ENCODE peak calls at places on chromosomes 2 and 18, in nine cellular contexts. D, E, A, Z, S, F, C, K and M are unnamed samples.

GRCh38 chr2:131034122-131035051 is 58.9 kb downstream of the FAM168B start:
- DNase-seq in A (peak), F (no peak), S (no peak), C (peak), D (peak), Z (peak), K (no peak), E (no peak), M (peak)

GRCh38 chr2:43370705-43371104 is 144.3 kb upstream of the ZFP36L2 start:
- DNase-seq in S (no peak), C (no peak), F (no peak), E (no peak), Z (no peak), K (no peak), A (no peak), D (peak), M (no peak)

GRCh38 chr2:149161481-149162225 is 123.2 kb downstream of the LYPD6B start:
- DNase-seq in S (no peak), C (no peak), F (no peak), D (no peak), A (no peak), Z (no peak), E (no peak), K (no peak), M (no peak)

GRCh38 chr18:60873708-60874107 is 459.5 kb upstream of the CDH20 start:
- DNase-seq in C (no peak), F (no peak), A (no peak), K (no peak), S (no peak), D (peak), Z (no peak), E (no peak), M (no peak)

GRCh38 chr2:9179572-9180201 is 26.9 kb upstream of the ASAP2 start:
- DNase-seq in Z (peak), D (peak), E (no peak), F (no peak), C (no peak), K (peak), A (no peak), S (no peak), M (peak)

GRCh38 chr2:15880226-15881119 is 59.9 kb upstream of the MYCN start:
- DNase-seq in S (no peak), A (no peak), C (no peak), Z (no peak), K (no peak), E (no peak), D (no peak), F (no peak), M (no peak)

GRCh38 chr2:26530696-26531095 is 52.8 kb upstream of the OTOF start:
- DNase-seq in Z (peak), K (no peak), S (no peak), F (no peak), A (no peak), D (peak), C (no peak), E (no peak), M (no peak)

GRCh38 chr2:143694335-143694734 is 565.1 kb downstream of the ARHGAP15 start:
- DNase-seq in E (no peak), S (no peak), F (no peak), A (no peak), Z (no peak), K (no peak), C (no peak), D (no peak), M (no peak)

GRCh38 chr2:79982445-79982844 is 322.1 kb downstream of the LRRTM1 start:
- DNase-seq in Z (no peak), C (no peak), F (no peak), E (no peak), D (no peak), K (no peak), S (peak), A (peak), M (no peak)

GRCh38 chr2:150191349-150191748 is 296.1 kb downstream of the RND3 start:
- DNase-seq in E (no peak), K (no peak), A (no peak), Z (peak), S (no peak), F (no peak), C (no peak), D (peak), M (no peak)

GRCh38 chr2:220660277-220661155 is 911.6 kb downstream of the EPHA4 start:
- DNase-seq in K (no peak), S (no peak), C (no peak), D (no peak), E (no peak), A (peak), Z (no peak), F (no peak), M (no peak)

GRCh38 chr2:109614715-109615636 is 812 bp downstream of the SOWAHC start:
- DNase-seq in S (peak), E (no peak), K (no peak), A (peak), F (no peak), D (peak), Z (no peak), C (no peak), M (peak)